ENCODE peak calls at places on chromosomes 5 and 9, in eight cellular contexts. I is body of pancreas, B is heart left ventricle, Z is WTC11, G is choroid plexus epithelial cell, V is coronary artery, J is activated B cell treated with CpG ODN at 0.5 μM for 24 hours, Y is GM13977. O is an unnamed sample.

GRCh38 chr5:135073771-135074345 is 39.8 kb upstream of the PITX1 start:
- DNase-seq in J (no peak), Y (no peak), V (peak; percentile 50), I (no peak), Z (no peak), G (peak; percentile 2), B (no peak), O (no peak)

GRCh38 chr9:14365667-14366066 is 51.7 kb upstream of the NFIB start:
- DNase-seq in J (no peak), B (no peak), Z (no peak), G (no peak), I (no peak), V (no peak), Y (no peak), O (no peak)

GRCh38 chr9:108552459-108553040 is 303.2 kb downstream of the ACTL7B start:
- DNase-seq in J (no peak), V (no peak), B (no peak), I (peak; percentile 72), G (no peak), Y (no peak), Z (no peak), O (peak; percentile 57)

GRCh38 chr9:107737987-107738743 is 248.6 kb upstream of the KLF4 start:
- DNase-seq in J (no peak), I (peak; percentile 39), G (peak; percentile 68), B (peak; percentile 78), Z (no peak), Y (no peak), V (peak; percentile 85), O (no peak)

GRCh38 chr9:116639251-116639741 is 47.8 kb upstream of the TRIM32 start:
- DNase-seq in V (no peak), B (no peak), J (no peak), I (no peak), Z (no peak), G (no peak), Y (no peak), O (no peak)

GRCh38 chr5:102823441-102823874 is 68.4 kb downstream of the PAM start:
- DNase-seq in J (no peak), Y (no peak), B (no peak), G (peak; percentile 69), I (no peak), Z (no peak), V (no peak), O (no peak)

GRCh38 chr5:24073097-24073496 is 565.7 kb downstream of the PRDM9 start:
- DNase-seq in J (no peak), V (no peak), Y (no peak), I (no peak), G (no peak), B (no peak), Z (no peak), O (no peak)

GRCh38 chr9:133686642-133687575 is 50.7 kb downstream of the DBH start:
- DNase-seq in J (no peak), Y (no peak), Z (no peak), I (no peak), B (peak; percentile 72), V (no peak), G (no peak), O (no peak)

GRCh38 chr9:109317979-109318671 is 2.7 kb downstream of the EPB41L4B start:
- DNase-seq in V (no peak), J (no peak), Y (no peak), G (no peak), Z (peak; percentile 53), I (peak; percentile 48), B (no peak), O (no peak)

GRCh38 chr5:116528519-116529234 is 45.9 kb downstream of the SEMA6A start:
- DNase-seq in V (no peak), Z (no peak), J (no peak), I (no peak), Y (no peak), G (no peak), B (no peak), O (no peak)

GRCh38 chr9:124698265-124698664 is 72.8 kb downstream of the NR6A1 start:
- DNase-seq in J (no peak), Z (no peak), B (no peak), V (no peak), Y (no peak), I (no peak), G (peak; percentile 66), O (no peak)

GRCh38 chr5:520850-521226 is 3.4 kb downstream of the SLC9A3 start:
- DNase-seq in V (no peak), J (no peak), Y (no peak), B (no peak), I (no peak), Z (no peak), G (no peak), O (no peak)

GRCh38 chr5:53560028-53560427 is 411 bp upstream of the NDUFS4 start:
- DNase-seq in Y (no peak), V (no peak), Z (no peak), B (no peak), G (no peak), J (no peak), I (no peak), O (no peak)

GRCh38 chr5:128258387-128258786 is 174.8 kb downstream of the SLC12A2 start:
- DNase-seq in I (no peak), B (no peak), G (no peak), Y (no peak), Z (no peak), V (no peak), J (no peak), O (no peak)

GRCh38 chr5:81021951-81022687 is 62.0 kb downstream of the RASGRF2 start:
- DNase-seq in G (no peak), I (no peak), Z (no peak), B (peak; percentile 27), V (no peak), Y (no peak), J (no peak), O (no peak)

GRCh38 chr5:73438897-73439470 is 9.6 kb downstream of the FOXD1 start:
- DNase-seq in Y (no peak), B (no peak), G (no peak), J (no peak), V (no peak), Z (no peak), I (no peak), O (no peak)

GRCh38 chr9:136152931-136153330 is 34.3 kb upstream of the TMEM250 start:
- DNase-seq in Y (no peak), B (no peak), G (no peak), Z (peak; percentile 9), V (no peak), J (no peak), I (no peak), O (no peak)

GRCh38 chr9:136552117-136552685 is 6.4 kb upstream of the NOTCH1 start:
- DNase-seq in I (no peak), J (no peak), G (peak; percentile 50), B (no peak), V (no peak), Z (no peak), Y (peak; percentile 77), O (no peak)

GRCh38 chr9:82127993-82128710 is 139.6 kb downstream of the SPATA31D1 start:
- DNase-seq in V (no peak), Z (no peak), I (no peak), Y (peak; percentile 40), G (no peak), J (no peak), B (no peak), O (no peak)

GRCh38 chr5:133930061-133930823 is 38.2 kb downstream of the C5orf15 start:
- DNase-seq in G (peak; percentile 52), J (peak; percentile 35), B (no peak), V (no peak), Z (no peak), Y (peak; percentile 63), I (no peak), O (no peak)

GRCh38 chr5:113043491-113043931 is 66.9 kb downstream of the DCP2 start:
- DNase-seq in V (peak; percentile 64), Y (no peak), I (peak; percentile 43), J (no peak), G (no peak), Z (peak; percentile 81), B (peak; percentile 84), O (no peak)
- TF ChIP-seq CTCF in V (no peak), Y (peak; percentile 28), I (peak; percentile 23), J (no peak), G (no peak), Z (peak; percentile 32), B (peak; percentile 36), O (no peak)

DNA sequence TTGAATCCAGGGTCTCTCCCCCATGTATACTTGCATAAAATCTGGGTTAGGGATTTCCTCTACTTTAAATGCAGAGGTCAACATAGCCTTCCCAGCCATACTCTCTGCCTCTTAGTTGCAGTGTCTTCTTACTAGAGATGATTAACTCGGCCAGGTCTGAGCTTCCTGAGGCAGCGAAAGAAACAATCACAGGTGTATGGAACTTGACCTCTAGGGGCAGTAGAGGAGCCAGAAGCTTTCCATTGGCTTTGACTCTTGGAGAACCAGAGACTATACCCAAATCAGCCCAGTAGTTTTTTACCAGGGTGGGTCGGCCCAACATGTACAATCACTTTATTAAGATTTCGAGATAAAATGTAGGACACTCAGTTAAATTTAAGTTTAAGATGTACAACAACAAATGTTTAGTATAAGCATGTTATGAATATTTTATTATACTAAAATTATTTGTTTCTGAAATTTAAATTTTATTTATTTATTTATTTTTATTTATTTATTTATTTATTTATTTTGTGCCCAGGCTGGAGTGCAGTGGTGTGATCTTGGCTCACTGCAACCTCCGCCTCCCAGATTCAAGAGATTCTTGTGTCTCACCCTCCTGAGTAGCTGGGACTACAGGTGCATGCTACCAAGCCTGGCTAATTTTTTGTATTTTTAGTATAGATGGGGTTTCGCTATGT is 48.0 kb upstream of the DMRT3 start:
- DNase-seq in V (no peak), I (peak; percentile 17), Y (peak; percentile 28), B (no peak), Z (peak; percentile 53), G (no peak), J (no peak), O (peak; percentile 13)
- TF ChIP-seq CTCF in V (no peak), I (peak; percentile 28), Y (peak; percentile 38), B (peak; percentile 20), Z (peak; percentile 37), G (peak; percentile 17), J (no peak), O (no peak)

GRCh38 chr5:7015586-7016256 is 302.5 kb downstream of the TENT4A start:
- DNase-seq in Y (no peak), G (no peak), V (no peak), J (no peak), I (peak; percentile 10), B (no peak), Z (peak; percentile 57), O (no peak)
- TF ChIP-seq CTCF in Y (no peak), G (no peak), V (no peak), J (no peak), I (no peak), B (no peak), Z (peak; percentile 22), O (no peak)

DNA sequence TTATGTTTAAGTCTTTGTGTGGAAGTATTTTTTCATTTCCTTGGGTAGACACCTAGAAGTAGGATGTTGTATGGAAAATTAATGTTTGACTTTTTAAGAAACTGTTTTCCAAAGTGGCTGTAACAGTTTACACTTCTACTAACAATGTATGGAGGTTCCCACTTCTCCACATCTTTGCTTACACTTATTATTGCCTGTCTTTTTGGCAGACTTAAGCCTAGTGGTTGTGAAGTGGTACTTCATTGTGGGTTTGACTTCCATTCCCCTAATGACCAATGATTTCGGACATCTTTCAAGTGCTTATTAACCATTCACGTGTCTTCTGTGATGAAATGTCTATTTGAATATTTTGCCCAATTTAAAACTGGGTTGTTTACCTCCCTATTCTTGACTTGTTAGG is 91.5 kb upstream of the CDKN2B start:
- DNase-seq in G (no peak), Z (no peak), V (no peak), Y (no peak), J (no peak), B (no peak), I (no peak), O (no peak)
- TF ChIP-seq CTCF in G (no peak), Z (peak; percentile 51), V (no peak), Y (no peak), J (no peak), B (no peak), I (no peak), O (no peak)

O was measured in Calu3.